ENCODE peak calls at places on chromosome X, in nine cellular contexts. W is PC-9; A is lung; G is CD4-positive, alpha-beta T cell; K is left lung; D is body of pancreas; I is hepatocyte; Q is ovary; U is psoas muscle. V is an unnamed sample. For H3K9me3, the result is how much of the 10 kb centered on the place peaks cover.

GRCh38 chrX:1475881-1476280 is 23.2 kb upstream of the ASMTL start:
- DNase-seq in W (no peak), A (no peak), G (no peak), K (no peak), D (no peak), I (no peak), Q (no peak), U (no peak), V (no peak)

GRCh38 chrX:130531066-130531465 is 129.3 kb downstream of the RBMX2 start:
- DNase-seq in W (no peak), A (no peak), G (no peak), K (no peak), D (no peak), I (no peak), Q (no peak), U (no peak), V (no peak)

GRCh38 chrX:104281564-104281963 is 26.8 kb upstream of the ESX1 start:
- DNase-seq in W (no peak), A (no peak), G (no peak), K (no peak), D (no peak), I (no peak), Q (no peak), U (no peak), V (no peak)

GRCh38 chrX:41906515-41907165 is 16.7 kb downstream of the CASK start:
- DNase-seq in W (peak), A (no peak), G (no peak), K (no peak), D (no peak), I (no peak), Q (no peak), U (no peak), V (no peak)

GRCh38 chrX:71118032-71118984 is at the start of gene MED12:
- DNase-seq in W (peak), A (peak), G (peak), K (peak), D (peak), I (peak), Q (peak), U (peak), V (peak)

GRCh38 chrX:40483502-40483901 is 97.3 kb upstream of the ATP6AP2 start:
- DNase-seq in W (no peak), A (no peak), G (no peak), K (no peak), D (no peak), I (no peak), Q (no peak), U (no peak), V (no peak)

GRCh38 chrX:41334866-41335589 is 1.1 kb downstream of the DDX3X start:
- DNase-seq in W (no peak), A (peak), G (peak), K (peak), D (peak), I (peak), Q (peak), U (peak), V (peak)

GRCh38 chrX:9865804-9866471 is 79.7 kb downstream of the SHROOM2 start:
- DNase-seq in W (peak), A (no peak), G (no peak), K (no peak), D (no peak), I (no peak), Q (no peak), U (no peak), V (no peak)

GRCh38 chrX:155188786-155189185 is 27.5 kb upstream of the VBP1 start:
- DNase-seq in W (no peak), A (no peak), G (peak), K (no peak), D (no peak), I (no peak), Q (no peak), U (no peak), V (no peak)

GRCh38 chrX:22171287-22172060 is 101.2 kb upstream of the CBLL2 start:
- DNase-seq in W (peak), A (no peak), G (no peak), K (no peak), D (no peak), I (no peak), Q (no peak), U (no peak), V (no peak)

GRCh38 chrX:110146521-110146920 is 143.6 kb downstream of the TMEM164 start:
- DNase-seq in W (no peak), A (peak), G (peak), K (no peak), D (peak), I (peak), Q (peak), U (no peak), V (peak)

GRCh38 chrX:54181196-54181953 is 1.7 kb downstream of the FAM120C start:
- DNase-seq in W (no peak), A (no peak), G (no peak), K (no peak), D (no peak), I (no peak), Q (no peak), U (no peak), V (no peak)

GRCh38 chrX:107153005-107153404 is 34.4 kb upstream of the RBM41 start:
- DNase-seq in W (no peak), A (no peak), G (no peak), K (no peak), D (no peak), I (no peak), Q (no peak), U (no peak), V (no peak)

GRCh38 chrX:20218809-20219505 is 47.8 kb downstream of the RPS6KA3 start:
- DNase-seq in W (no peak), A (no peak), G (no peak), K (no peak), D (peak), I (peak), Q (no peak), U (no peak), V (peak)

GRCh38 chrX:87732133-87732532 is 214.5 kb downstream of the KLHL4 start:
- DNase-seq in W (no peak), A (no peak), G (no peak), K (no peak), D (no peak), I (no peak), Q (no peak), U (no peak), V (no peak)

GRCh38 chrX:115906881-115907280 is 263.7 kb upstream of the AGTR2 start:
- DNase-seq in W (no peak), A (no peak), G (no peak), K (no peak), D (no peak), I (no peak), Q (no peak), U (no peak), V (no peak)
- H3K9me3 ChIP-seq in W (under half), A (under half), G (under half), K (under half), D (under half), I (under half), Q (under half), U (under half), V (under half)

GRCh38 chrX:47918274-47918673 is 81.6 kb downstream of the ZNF81 start:
- DNase-seq in W (no peak), A (no peak), G (no peak), K (no peak), D (no peak), I (no peak), Q (no peak), U (no peak), V (no peak)

GRCh38 chrX:47915886-47916493 is 79.3 kb downstream of the ZNF81 start:
- DNase-seq in W (no peak), A (no peak), G (no peak), K (no peak), D (no peak), I (no peak), Q (no peak), U (no peak), V (no peak)
- H3K9me3 ChIP-seq in W (under half), A (under half), G (under half), K (under half), D (under half), I (under half), Q (under half), U (half or more), V (under half)

DNA sequence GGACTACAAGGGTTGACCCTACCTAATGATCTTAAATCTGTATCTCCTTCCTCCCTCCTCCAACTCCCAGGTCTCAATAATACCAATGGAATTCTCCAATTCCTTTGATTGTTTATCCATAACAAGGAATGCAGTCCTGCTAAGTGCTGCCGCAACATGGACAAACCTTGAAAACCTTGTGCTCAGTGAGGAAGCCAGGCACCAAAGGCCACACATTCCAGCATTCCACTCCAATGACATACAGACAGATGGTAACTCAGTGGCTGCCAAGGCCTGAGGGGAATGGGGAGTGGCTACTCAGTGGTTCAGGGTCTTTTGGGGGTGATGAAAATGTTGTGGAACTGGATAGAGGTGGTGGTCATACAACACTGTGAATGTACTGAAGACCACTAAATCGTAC is 10.4 kb downstream of the HAUS7 start:
- DNase-seq in W (no peak), A (no peak), G (no peak), K (no peak), D (no peak), I (no peak), Q (no peak), U (no peak), V (no peak)
- H3K9me3 ChIP-seq in W (under half), A (under half), G (under half), K (under half), D (under half), I (under half), Q (under half), U (under half), V (under half)

GRCh38 chrX:55742649-55743048 is 25.1 kb downstream of the RRAGB start:
- DNase-seq in W (peak), A (no peak), G (no peak), K (no peak), D (no peak), I (no peak), Q (no peak), U (no peak), V (no peak)
- H3K9me3 ChIP-seq in W (under half), A (under half), G (under half), K (under half), D (under half), I (under half), Q (under half), U (under half), V (under half)

DNA sequence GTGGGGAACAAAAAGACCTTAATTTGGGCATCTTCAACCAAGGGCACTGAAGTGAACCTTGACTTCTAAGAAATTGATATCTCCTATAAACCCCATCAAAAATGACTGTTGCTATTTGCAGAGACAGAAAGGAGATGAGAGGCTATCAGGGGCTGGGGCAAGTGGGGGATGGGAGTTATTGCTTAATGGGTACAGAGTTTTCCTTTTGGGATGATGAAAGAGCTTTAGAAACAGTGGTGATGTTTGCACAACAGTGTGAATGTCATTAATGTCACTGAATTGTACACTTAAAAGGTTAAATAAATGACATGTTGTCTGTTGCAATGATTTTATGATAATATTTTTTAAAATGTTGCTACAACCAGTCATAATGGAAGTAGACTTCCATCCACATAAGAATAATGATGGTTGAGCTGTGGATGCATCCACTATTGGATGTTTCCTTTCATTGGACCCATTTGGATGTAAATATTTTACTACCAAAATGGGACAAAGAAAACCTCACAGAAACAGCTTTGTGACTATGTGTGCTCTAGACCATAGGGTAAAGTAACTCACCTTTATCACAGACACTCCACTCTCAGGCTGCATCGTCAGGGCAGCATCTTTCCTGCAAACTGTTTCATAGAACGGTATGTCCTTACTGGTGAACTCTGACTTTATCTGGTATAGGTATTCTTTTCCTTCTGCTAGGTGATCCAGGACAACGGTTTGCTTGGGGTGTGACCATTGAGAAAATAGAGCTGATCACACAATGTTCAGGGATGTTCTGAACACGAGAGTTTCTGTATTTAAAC is 31.6 kb upstream of the FAM9A start:
- DNase-seq in W (no peak), A (no peak), G (no peak), K (no peak), D (no peak), I (no peak), Q (no peak), U (no peak), V (no peak)
- H3K9me3 ChIP-seq in W (under half), A (under half), G (under half), K (under half), D (under half), I (under half), Q (under half), U (under half), V (under half)

GRCh38 chrX:149491812-149492211 is 13.3 kb downstream of the IDS start:
- DNase-seq in W (peak), A (no peak), G (no peak), K (no peak), D (no peak), I (peak), Q (no peak), U (no peak), V (no peak)
- H3K9me3 ChIP-seq in W (under half), A (under half), G (under half), K (under half), D (under half), I (under half), Q (under half), U (under half), V (under half)

GRCh38 chrX:81874807-81875206 is 672.9 kb downstream of the SH3BGRL start:
- DNase-seq in W (no peak), A (no peak), G (no peak), K (no peak), D (no peak), I (no peak), Q (no peak), U (no peak), V (no peak)
- H3K9me3 ChIP-seq in W (under half), A (under half), G (under half), K (under half), D (under half), I (under half), Q (under half), U (under half), V (under half)

GRCh38 chrX:81728622-81729021 is 526.7 kb downstream of the SH3BGRL start:
- DNase-seq in W (no peak), A (no peak), G (no peak), K (no peak), D (no peak), I (no peak), Q (no peak), U (no peak), V (no peak)
- H3K9me3 ChIP-seq in W (under half), A (under half), G (under half), K (under half), D (under half), I (under half), Q (under half), U (under half), V (under half)

GRCh38 chrX:146186540-146186939 is 368.9 kb downstream of the SLITRK2 start:
- DNase-seq in W (no peak), A (no peak), G (no peak), K (no peak), D (no peak), I (no peak), Q (no peak), U (no peak), V (no peak)
- H3K9me3 ChIP-seq in W (under half), A (under half), G (under half), K (under half), D (under half), I (under half), Q (under half), U (under half), V (under half)

V was measured in uterus.